ENCODE peak calls at places on chromosomes 16 and 17, in eight cellular contexts. One of them, this sample, is unnamed.

GRCh38 chr17:30426292-30426691 is 47.6 kb downstream of the CPD start:
- DNase-seq in NCI-H2081: no peak
- DNase-seq in MCF 10A: no peak
- DNase-seq in colonic mucosa: no peak
- DNase-seq in upper lobe of right lung: no peak
- DNase-seq in T-cell: no peak
- DNase-seq in mucosa of gallbladder: no peak
- DNase-seq in natural killer cell treated with Interleukin-12 subunit alpha and Interleukin-12 subunit beta and Interleukin-15 and Interleukin-18, amount 100 ng/mL, for 72 hours: no peak
- DNase-seq in this sample: no peak

GRCh38 chr16:8645831-8646230 is 24.3 kb downstream of the METTL22 start:
- DNase-seq in NCI-H2081: no peak
- DNase-seq in MCF 10A: no peak
- DNase-seq in colonic mucosa: no peak
- DNase-seq in upper lobe of right lung: no peak
- DNase-seq in T-cell: no peak
- DNase-seq in mucosa of gallbladder: no peak
- DNase-seq in natural killer cell treated with Interleukin-12 subunit alpha and Interleukin-12 subunit beta and Interleukin-15 and Interleukin-18, amount 100 ng/mL, for 72 hours: no peak
- DNase-seq in this sample: no peak

GRCh38 chr16:31118223-31119155 is 1.0 kb downstream of the KAT8 start:
- DNase-seq in NCI-H2081: no peak
- DNase-seq in MCF 10A: peak
- DNase-seq in colonic mucosa: no peak
- DNase-seq in upper lobe of right lung: no peak
- DNase-seq in T-cell: no peak
- DNase-seq in mucosa of gallbladder: no peak
- DNase-seq in natural killer cell treated with Interleukin-12 subunit alpha and Interleukin-12 subunit beta and Interleukin-15 and Interleukin-18, amount 100 ng/mL, for 72 hours: no peak
- DNase-seq in this sample: no peak

GRCh38 chr17:78359216-78359935 is 501 bp downstream of the SOCS3 start:
- DNase-seq in NCI-H2081: no peak
- DNase-seq in MCF 10A: no peak
- DNase-seq in colonic mucosa: peak
- DNase-seq in upper lobe of right lung: no peak
- DNase-seq in T-cell: no peak
- DNase-seq in mucosa of gallbladder: no peak
- DNase-seq in natural killer cell treated with Interleukin-12 subunit alpha and Interleukin-12 subunit beta and Interleukin-15 and Interleukin-18, amount 100 ng/mL, for 72 hours: peak
- DNase-seq in this sample: no peak

GRCh38 chr17:1323336-1323735 is 43.9 kb downstream of the TRARG1 start:
- DNase-seq in NCI-H2081: no peak
- DNase-seq in MCF 10A: no peak
- DNase-seq in colonic mucosa: no peak
- DNase-seq in upper lobe of right lung: no peak
- DNase-seq in T-cell: no peak
- DNase-seq in mucosa of gallbladder: no peak
- DNase-seq in natural killer cell treated with Interleukin-12 subunit alpha and Interleukin-12 subunit beta and Interleukin-15 and Interleukin-18, amount 100 ng/mL, for 72 hours: no peak
- DNase-seq in this sample: no peak

GRCh38 chr17:27244481-27245223 is 49.3 kb upstream of the WSB1 start:
- DNase-seq in NCI-H2081: no peak
- DNase-seq in MCF 10A: peak
- DNase-seq in colonic mucosa: peak
- DNase-seq in upper lobe of right lung: peak
- DNase-seq in T-cell: no peak
- DNase-seq in mucosa of gallbladder: peak
- DNase-seq in natural killer cell treated with Interleukin-12 subunit alpha and Interleukin-12 subunit beta and Interleukin-15 and Interleukin-18, amount 100 ng/mL, for 72 hours: no peak
- DNase-seq in this sample: no peak

GRCh38 chr17:74157366-74157765 is 46.1 kb upstream of the RPL38 start:
- DNase-seq in NCI-H2081: no peak
- DNase-seq in MCF 10A: no peak
- DNase-seq in colonic mucosa: no peak
- DNase-seq in upper lobe of right lung: peak
- DNase-seq in T-cell: no peak
- DNase-seq in mucosa of gallbladder: no peak
- DNase-seq in natural killer cell treated with Interleukin-12 subunit alpha and Interleukin-12 subunit beta and Interleukin-15 and Interleukin-18, amount 100 ng/mL, for 72 hours: no peak
- DNase-seq in this sample: no peak

GRCh38 chr17:18008496-18009268 is 30.3 kb downstream of the ATPAF2 start:
- DNase-seq in NCI-H2081: no peak
- DNase-seq in MCF 10A: no peak
- DNase-seq in colonic mucosa: no peak
- DNase-seq in upper lobe of right lung: no peak
- DNase-seq in T-cell: no peak
- DNase-seq in mucosa of gallbladder: no peak
- DNase-seq in natural killer cell treated with Interleukin-12 subunit alpha and Interleukin-12 subunit beta and Interleukin-15 and Interleukin-18, amount 100 ng/mL, for 72 hours: no peak
- DNase-seq in this sample: no peak

GRCh38 chr17:13306310-13306962 is 288.6 kb upstream of the ELAC2 start:
- DNase-seq in NCI-H2081: no peak
- DNase-seq in MCF 10A: peak
- DNase-seq in colonic mucosa: no peak
- DNase-seq in upper lobe of right lung: no peak
- DNase-seq in T-cell: no peak
- DNase-seq in mucosa of gallbladder: no peak
- DNase-seq in natural killer cell treated with Interleukin-12 subunit alpha and Interleukin-12 subunit beta and Interleukin-15 and Interleukin-18, amount 100 ng/mL, for 72 hours: no peak
- DNase-seq in this sample: no peak

GRCh38 chr17:34485999-34486398 is 93.4 kb upstream of the TMEM132E start:
- DNase-seq in NCI-H2081: no peak
- DNase-seq in MCF 10A: no peak
- DNase-seq in colonic mucosa: no peak
- DNase-seq in upper lobe of right lung: no peak
- DNase-seq in T-cell: no peak
- DNase-seq in mucosa of gallbladder: no peak
- DNase-seq in natural killer cell treated with Interleukin-12 subunit alpha and Interleukin-12 subunit beta and Interleukin-15 and Interleukin-18, amount 100 ng/mL, for 72 hours: no peak
- DNase-seq in this sample: no peak

GRCh38 chr16:84357191-84357651 is 11.1 kb upstream of the ATP2C2 start:
- DNase-seq in NCI-H2081: no peak
- DNase-seq in MCF 10A: peak
- DNase-seq in colonic mucosa: no peak
- DNase-seq in upper lobe of right lung: no peak
- DNase-seq in T-cell: no peak
- DNase-seq in mucosa of gallbladder: no peak
- DNase-seq in natural killer cell treated with Interleukin-12 subunit alpha and Interleukin-12 subunit beta and Interleukin-15 and Interleukin-18, amount 100 ng/mL, for 72 hours: no peak
- DNase-seq in this sample: peak

GRCh38 chr16:27179500-27180072 is 23.7 kb upstream of the KDM8 start:
- DNase-seq in NCI-H2081: peak
- DNase-seq in MCF 10A: peak
- DNase-seq in colonic mucosa: peak
- DNase-seq in upper lobe of right lung: peak
- DNase-seq in T-cell: peak
- DNase-seq in mucosa of gallbladder: peak
- DNase-seq in natural killer cell treated with Interleukin-12 subunit alpha and Interleukin-12 subunit beta and Interleukin-15 and Interleukin-18, amount 100 ng/mL, for 72 hours: peak
- DNase-seq in this sample: peak

GRCh38 chr16:22360963-22361659 is 13.3 kb downstream of the CDR2 start:
- DNase-seq in NCI-H2081: no peak
- DNase-seq in MCF 10A: no peak
- DNase-seq in colonic mucosa: no peak
- DNase-seq in upper lobe of right lung: no peak
- DNase-seq in T-cell: no peak
- DNase-seq in mucosa of gallbladder: no peak
- DNase-seq in natural killer cell treated with Interleukin-12 subunit alpha and Interleukin-12 subunit beta and Interleukin-15 and Interleukin-18, amount 100 ng/mL, for 72 hours: no peak
- DNase-seq in this sample: no peak

GRCh38 chr17:18961634-18962493 is 9.9 kb downstream of the SLC5A10 start:
- DNase-seq in NCI-H2081: no peak
- DNase-seq in MCF 10A: no peak
- DNase-seq in colonic mucosa: no peak
- DNase-seq in upper lobe of right lung: no peak
- DNase-seq in T-cell: no peak
- DNase-seq in mucosa of gallbladder: no peak
- DNase-seq in natural killer cell treated with Interleukin-12 subunit alpha and Interleukin-12 subunit beta and Interleukin-15 and Interleukin-18, amount 100 ng/mL, for 72 hours: no peak
- DNase-seq in this sample: no peak

GRCh38 chr17:7141824-7142223 is 27.2 kb upstream of the ASGR2 start:
- DNase-seq in NCI-H2081: no peak
- DNase-seq in MCF 10A: no peak
- DNase-seq in colonic mucosa: peak
- DNase-seq in upper lobe of right lung: peak
- DNase-seq in T-cell: no peak
- DNase-seq in mucosa of gallbladder: peak
- DNase-seq in natural killer cell treated with Interleukin-12 subunit alpha and Interleukin-12 subunit beta and Interleukin-15 and Interleukin-18, amount 100 ng/mL, for 72 hours: no peak
- DNase-seq in this sample: no peak

GRCh38 chr16:87765776-87766484 is at the start of gene KLHDC4:
- DNase-seq in NCI-H2081: peak
- DNase-seq in MCF 10A: peak
- DNase-seq in colonic mucosa: peak
- DNase-seq in upper lobe of right lung: peak
- DNase-seq in T-cell: peak
- DNase-seq in mucosa of gallbladder: peak
- DNase-seq in natural killer cell treated with Interleukin-12 subunit alpha and Interleukin-12 subunit beta and Interleukin-15 and Interleukin-18, amount 100 ng/mL, for 72 hours: peak
- DNase-seq in this sample: peak

GRCh38 chr17:64780096-64781012 is 118.2 kb upstream of the SMURF2 start:
- DNase-seq in NCI-H2081: peak
- DNase-seq in MCF 10A: peak
- DNase-seq in colonic mucosa: peak
- DNase-seq in upper lobe of right lung: peak
- DNase-seq in T-cell: peak
- DNase-seq in mucosa of gallbladder: peak
- DNase-seq in natural killer cell treated with Interleukin-12 subunit alpha and Interleukin-12 subunit beta and Interleukin-15 and Interleukin-18, amount 100 ng/mL, for 72 hours: peak
- DNase-seq in this sample: no peak

GRCh38 chr16:81714593-81714992 is 64.5 kb upstream of the PLCG2 start:
- DNase-seq in NCI-H2081: no peak
- DNase-seq in MCF 10A: no peak
- DNase-seq in colonic mucosa: no peak
- DNase-seq in upper lobe of right lung: no peak
- DNase-seq in T-cell: no peak
- DNase-seq in mucosa of gallbladder: no peak
- DNase-seq in natural killer cell treated with Interleukin-12 subunit alpha and Interleukin-12 subunit beta and Interleukin-15 and Interleukin-18, amount 100 ng/mL, for 72 hours: no peak
- DNase-seq in this sample: no peak

GRCh38 chr16:11072420-11073153 is 128.2 kb downstream of the CLEC16A start:
- DNase-seq in NCI-H2081: no peak
- DNase-seq in MCF 10A: no peak
- DNase-seq in colonic mucosa: no peak
- DNase-seq in upper lobe of right lung: no peak
- DNase-seq in T-cell: no peak
- DNase-seq in mucosa of gallbladder: no peak
- DNase-seq in natural killer cell treated with Interleukin-12 subunit alpha and Interleukin-12 subunit beta and Interleukin-15 and Interleukin-18, amount 100 ng/mL, for 72 hours: no peak
- DNase-seq in this sample: no peak

GRCh38 chr17:79338142-79338541 is 263.5 kb downstream of the ENGASE start:
- DNase-seq in NCI-H2081: no peak
- DNase-seq in MCF 10A: no peak
- DNase-seq in colonic mucosa: no peak
- DNase-seq in upper lobe of right lung: no peak
- DNase-seq in T-cell: no peak
- DNase-seq in mucosa of gallbladder: no peak
- DNase-seq in natural killer cell treated with Interleukin-12 subunit alpha and Interleukin-12 subunit beta and Interleukin-15 and Interleukin-18, amount 100 ng/mL, for 72 hours: no peak
- DNase-seq in this sample: no peak

GRCh38 chr16:64830653-64831052 is 291.2 kb downstream of the CDH11 start:
- DNase-seq in NCI-H2081: no peak
- DNase-seq in MCF 10A: no peak
- DNase-seq in colonic mucosa: no peak
- DNase-seq in upper lobe of right lung: no peak
- DNase-seq in T-cell: no peak
- DNase-seq in mucosa of gallbladder: no peak
- DNase-seq in natural killer cell treated with Interleukin-12 subunit alpha and Interleukin-12 subunit beta and Interleukin-15 and Interleukin-18, amount 100 ng/mL, for 72 hours: no peak
- DNase-seq in this sample: no peak

GRCh38 chr17:39231587-39232551 is 6.1 kb upstream of the STAC2 start:
- DNase-seq in NCI-H2081: no peak
- DNase-seq in MCF 10A: peak
- DNase-seq in colonic mucosa: no peak
- DNase-seq in upper lobe of right lung: peak
- DNase-seq in T-cell: peak
- DNase-seq in mucosa of gallbladder: peak
- DNase-seq in natural killer cell treated with Interleukin-12 subunit alpha and Interleukin-12 subunit beta and Interleukin-15 and Interleukin-18, amount 100 ng/mL, for 72 hours: no peak
- DNase-seq in this sample: peak

GRCh38 chr16:65446441-65446840 is 324.6 kb upstream of the CDH11 start:
- DNase-seq in NCI-H2081: no peak
- DNase-seq in MCF 10A: no peak
- DNase-seq in colonic mucosa: no peak
- DNase-seq in upper lobe of right lung: no peak
- DNase-seq in T-cell: no peak
- DNase-seq in mucosa of gallbladder: no peak
- DNase-seq in natural killer cell treated with Interleukin-12 subunit alpha and Interleukin-12 subunit beta and Interleukin-15 and Interleukin-18, amount 100 ng/mL, for 72 hours: no peak
- DNase-seq in this sample: no peak

GRCh38 chr16:77290451-77291110 is 91.4 kb downstream of the SYCE1L start:
- DNase-seq in NCI-H2081: peak
- DNase-seq in MCF 10A: no peak
- DNase-seq in colonic mucosa: no peak
- DNase-seq in upper lobe of right lung: no peak
- DNase-seq in T-cell: no peak
- DNase-seq in mucosa of gallbladder: no peak
- DNase-seq in natural killer cell treated with Interleukin-12 subunit alpha and Interleukin-12 subunit beta and Interleukin-15 and Interleukin-18, amount 100 ng/mL, for 72 hours: no peak
- DNase-seq in this sample: no peak

GRCh38 chr17:37107406-37108083 is 158.8 kb downstream of the AATF start:
- DNase-seq in NCI-H2081: peak
- DNase-seq in MCF 10A: peak
- DNase-seq in colonic mucosa: no peak
- DNase-seq in upper lobe of right lung: peak
- DNase-seq in T-cell: no peak
- DNase-seq in mucosa of gallbladder: peak
- DNase-seq in natural killer cell treated with Interleukin-12 subunit alpha and Interleukin-12 subunit beta and Interleukin-15 and Interleukin-18, amount 100 ng/mL, for 72 hours: no peak
- DNase-seq in this sample: peak

GRCh38 chr17:79019631-79020584 is 4.1 kb upstream of the C1QTNF1 start:
- DNase-seq in NCI-H2081: peak
- DNase-seq in MCF 10A: peak
- DNase-seq in colonic mucosa: peak
- DNase-seq in upper lobe of right lung: peak
- DNase-seq in T-cell: peak
- DNase-seq in mucosa of gallbladder: peak
- DNase-seq in natural killer cell treated with Interleukin-12 subunit alpha and Interleukin-12 subunit beta and Interleukin-15 and Interleukin-18, amount 100 ng/mL, for 72 hours: no peak
- DNase-seq in this sample: no peak

GRCh38 chr17:38333635-38334295 is 10.0 kb downstream of the GPR179 start:
- DNase-seq in NCI-H2081: peak
- DNase-seq in MCF 10A: peak
- DNase-seq in colonic mucosa: peak
- DNase-seq in upper lobe of right lung: no peak
- DNase-seq in T-cell: peak
- DNase-seq in mucosa of gallbladder: no peak
- DNase-seq in natural killer cell treated with Interleukin-12 subunit alpha and Interleukin-12 subunit beta and Interleukin-15 and Interleukin-18, amount 100 ng/mL, for 72 hours: peak
- DNase-seq in this sample: no peak

GRCh38 chr16:19745286-19746018 is 27.4 kb downstream of the IQCK start:
- DNase-seq in NCI-H2081: no peak
- DNase-seq in MCF 10A: no peak
- DNase-seq in colonic mucosa: no peak
- DNase-seq in upper lobe of right lung: no peak
- DNase-seq in T-cell: no peak
- DNase-seq in mucosa of gallbladder: no peak
- DNase-seq in natural killer cell treated with Interleukin-12 subunit alpha and Interleukin-12 subunit beta and Interleukin-15 and Interleukin-18, amount 100 ng/mL, for 72 hours: no peak
- DNase-seq in this sample: no peak

GRCh38 chr16:89248196-89249005 is 30.9 kb downstream of the ZNF778 start:
- DNase-seq in NCI-H2081: no peak
- DNase-seq in MCF 10A: no peak
- DNase-seq in colonic mucosa: no peak
- DNase-seq in upper lobe of right lung: no peak
- DNase-seq in T-cell: no peak
- DNase-seq in mucosa of gallbladder: no peak
- DNase-seq in natural killer cell treated with Interleukin-12 subunit alpha and Interleukin-12 subunit beta and Interleukin-15 and Interleukin-18, amount 100 ng/mL, for 72 hours: no peak
- DNase-seq in this sample: no peak

This sample was measured in C1 segment of cervical spinal cord.